ENCODE peak calls at places on chromosomes 12 and 14, in ten cellular contexts. V is Calu3; Y is mesothelial cell of epicardium; B is omental fat pad; M is kidney epithelial cell; U is fibroblast of mammary gland; P is CD4-positive, alpha-beta T cell; Q is colonic mucosa; G is astrocyte of the cerebellum; D is B cell. S is an unnamed sample.

GRCh38 chr12:132711169-132711843 is 664 bp downstream of the PGAM5 start:
- DNase-seq in V (peak), Y (no peak), B (no peak), M (no peak), U (no peak), P (no peak), Q (no peak), G (no peak), D (peak), S (no peak)

GRCh38 chr12:115960868-115961802 is 316.4 kb downstream of the MED13L start:
- DNase-seq in V (no peak), Y (no peak), B (no peak), M (no peak), U (no peak), P (no peak), Q (no peak), G (no peak), D (no peak), S (no peak)

GRCh38 chr14:96352708-96353107 is 10.4 kb downstream of the ATG2B start:
- DNase-seq in V (no peak), Y (no peak), B (no peak), M (no peak), U (no peak), P (no peak), Q (no peak), G (no peak), D (no peak), S (no peak)

GRCh38 chr12:54371328-54372112 is 7.2 kb upstream of the GPR84 start:
- DNase-seq in V (peak), Y (no peak), B (no peak), M (no peak), U (no peak), P (no peak), Q (peak), G (no peak), D (no peak), S (no peak)

GRCh38 chr12:43676183-43676813 is 82.3 kb downstream of the PUS7L start:
- DNase-seq in V (peak), Y (no peak), B (no peak), M (no peak), U (peak), P (no peak), Q (no peak), G (no peak), D (no peak), S (no peak)

GRCh38 chr12:129870146-129870545 is 33.7 kb downstream of the TMEM132D start:
- DNase-seq in V (no peak), Y (no peak), B (no peak), M (no peak), U (no peak), P (no peak), Q (no peak), G (no peak), D (no peak), S (no peak)

GRCh38 chr14:78202976-78203375 is 32.8 kb downstream of the NRXN3 start:
- DNase-seq in V (no peak), Y (no peak), B (no peak), M (no peak), U (no peak), P (no peak), Q (no peak), G (no peak), D (no peak), S (no peak)

GRCh38 chr12:107126688-107127481 is 33.5 kb upstream of the CRY1 start:
- DNase-seq in V (no peak), Y (no peak), B (no peak), M (no peak), U (peak), P (no peak), Q (no peak), G (no peak), D (no peak), S (no peak)

GRCh38 chr14:67413806-67414769 is 2.1 kb upstream of the PLEK2 start:
- DNase-seq in V (peak), Y (no peak), B (no peak), M (peak), U (peak), P (no peak), Q (no peak), G (peak), D (no peak), S (no peak)

GRCh38 chr12:123089631-123090353 is 61.1 kb downstream of the PITPNM2 start:
- DNase-seq in V (peak), Y (no peak), B (no peak), M (peak), U (peak), P (no peak), Q (no peak), G (peak), D (no peak), S (no peak)

GRCh38 chr14:29810657-29811056 is 117.0 kb downstream of the PRKD1 start:
- DNase-seq in V (peak), Y (no peak), B (no peak), M (no peak), U (peak), P (no peak), Q (no peak), G (peak), D (no peak), S (no peak)

DNA sequence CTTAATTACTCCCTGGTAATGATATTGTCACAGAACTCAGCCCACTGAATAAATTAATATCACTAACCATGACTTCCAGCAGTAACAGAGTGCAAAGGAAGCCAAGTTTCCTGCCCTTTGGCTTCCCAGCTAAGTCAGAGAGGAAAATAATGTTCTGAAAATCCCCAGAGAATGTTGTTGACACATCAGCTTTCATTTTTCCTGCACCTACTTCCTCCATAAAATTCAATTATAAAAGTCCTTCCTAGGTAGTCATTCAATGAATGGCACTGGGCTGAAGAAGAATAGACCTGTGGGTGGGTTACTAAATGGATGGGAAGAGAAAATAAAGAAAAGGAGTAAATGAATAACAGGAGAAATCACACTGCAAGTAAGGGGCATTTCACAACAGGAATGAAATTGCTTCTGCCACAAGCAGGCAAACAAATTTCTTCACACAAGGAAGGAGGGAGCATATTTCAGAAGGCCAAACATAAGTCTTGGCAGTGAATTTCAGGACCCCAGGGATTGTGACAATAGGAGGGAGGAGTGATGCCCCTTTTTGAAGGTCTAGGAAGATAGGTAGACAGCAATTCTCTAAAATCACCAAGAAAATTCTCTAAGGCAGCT is 73.2 kb upstream of the MDM1 start:
- DNase-seq in V (no peak), Y (no peak), B (no peak), M (peak), U (peak), P (no peak), Q (peak), G (no peak), D (no peak), S (no peak)
- TF ChIP-seq CTCF in V (no peak), Y (no peak), B (no peak), M (no peak), U (no peak), P (no peak), Q (no peak), G (no peak), D (no peak), S (no peak)

GRCh38 chr12:16675438-16675837 is 69.5 kb upstream of the LMO3 start:
- DNase-seq in V (no peak), Y (no peak), B (no peak), M (no peak), U (no peak), P (no peak), Q (no peak), G (no peak), D (no peak), S (no peak)

GRCh38 chr12:16669756-16670155 is 63.8 kb upstream of the LMO3 start:
- DNase-seq in V (no peak), Y (no peak), B (no peak), M (no peak), U (no peak), P (no peak), Q (no peak), G (no peak), D (no peak), S (no peak)

GRCh38 chr12:16670456-16671050 is 64.6 kb upstream of the LMO3 start:
- DNase-seq in V (no peak), Y (no peak), B (no peak), M (no peak), U (peak), P (no peak), Q (no peak), G (peak), D (no peak), S (no peak)

GRCh38 chr12:16674885-16675284 is 68.9 kb upstream of the LMO3 start:
- DNase-seq in V (no peak), Y (no peak), B (no peak), M (no peak), U (no peak), P (no peak), Q (no peak), G (no peak), D (no peak), S (no peak)
- TF ChIP-seq CTCF in V (no peak), Y (peak), B (no peak), M (no peak), U (no peak), P (no peak), Q (no peak), G (no peak), D (no peak), S (no peak)

GRCh38 chr14:27040552-27040951 is 442.7 kb upstream of the NOVA1 start:
- DNase-seq in V (no peak), Y (no peak), B (no peak), M (no peak), U (no peak), P (no peak), Q (no peak), G (no peak), D (no peak), S (no peak)
- TF ChIP-seq CTCF in V (no peak), Y (no peak), B (no peak), M (no peak), U (no peak), P (no peak), Q (no peak), G (no peak), D (no peak), S (no peak)

DNA sequence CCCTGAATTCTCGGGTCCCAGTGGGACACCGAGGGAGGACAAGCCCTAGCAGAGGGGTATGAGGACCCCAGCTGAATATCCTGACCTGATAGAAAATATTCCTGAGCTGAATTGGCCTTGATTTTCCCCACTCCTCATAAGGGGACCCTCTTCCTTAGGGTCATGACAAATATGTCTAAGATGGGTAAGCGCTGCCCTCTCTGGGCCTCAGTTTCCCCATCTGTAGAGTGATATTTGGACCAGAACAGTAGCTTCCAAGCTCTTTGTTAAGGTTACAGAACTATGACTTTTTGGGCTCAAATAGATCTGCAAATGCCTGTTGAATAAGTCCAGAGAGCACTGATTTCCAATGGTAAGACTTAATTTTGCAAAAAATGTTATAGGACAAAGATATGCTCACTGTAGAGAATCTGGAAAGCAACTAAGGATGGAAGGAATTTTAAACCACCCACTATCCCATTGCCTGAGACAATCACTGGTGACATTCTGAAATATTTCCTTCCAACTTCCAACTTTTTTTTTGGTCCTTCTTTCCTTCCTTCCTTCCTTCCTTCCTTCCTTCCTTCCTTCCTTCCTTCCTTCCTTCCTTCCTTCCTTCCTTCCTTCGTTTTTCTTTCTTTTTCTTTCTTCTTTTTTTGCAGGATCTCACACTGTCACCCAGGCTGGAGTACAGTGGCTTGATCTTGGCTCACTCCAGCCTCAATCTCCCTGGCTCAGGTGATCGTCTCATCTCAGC is 32.0 kb downstream of the MYL2 start:
- DNase-seq in V (no peak), Y (no peak), B (no peak), M (no peak), U (no peak), P (no peak), Q (no peak), G (no peak), D (no peak), S (no peak)
- TF ChIP-seq CTCF in V (no peak), Y (peak), B (no peak), M (no peak), U (no peak), P (peak), Q (peak), G (no peak), D (peak), S (peak)

GRCh38 chr12:108721824-108722223 is 9.5 kb downstream of the CORO1C start:
- DNase-seq in V (no peak), Y (no peak), B (no peak), M (no peak), U (no peak), P (no peak), Q (no peak), G (no peak), D (no peak), S (no peak)
- TF ChIP-seq CTCF in V (no peak), Y (no peak), B (no peak), M (no peak), U (no peak), P (no peak), Q (no peak), G (no peak), D (no peak), S (no peak)

S was measured in CD8-positive, alpha-beta T cell.